ENCODE peak calls at places on chromosomes 11 and 22, in eight cellular contexts. K, V, Y, Z, P, U, H and C are unnamed samples.

GRCh38 chr11:34075178-34075820 is 23.8 kb downstream of the CAPRIN1 start:
- DNase-seq in K (no peak), V (peak), Y (peak), Z (no peak), P (no peak), U (no peak), H (no peak), C (no peak)

GRCh38 chr22:49765091-49765771 is 62.4 kb downstream of the BRD1 start:
- DNase-seq in K (peak), V (no peak), Y (no peak), Z (peak), P (no peak), U (no peak), H (no peak), C (no peak)

GRCh38 chr11:102237096-102237735 is 80.1 kb upstream of the BIRC3 start:
- DNase-seq in K (no peak), V (peak), Y (peak), Z (peak), P (no peak), U (no peak), H (no peak), C (no peak)

GRCh38 chr11:13268791-13269190 is 8.8 kb upstream of the BMAL1 start:
- DNase-seq in K (no peak), V (no peak), Y (no peak), Z (no peak), P (no peak), U (no peak), H (no peak), C (no peak)

GRCh38 chr11:68446046-68446725 is 14.4 kb upstream of the PPP6R3 start:
- DNase-seq in K (no peak), V (no peak), Y (no peak), Z (no peak), P (no peak), U (no peak), H (no peak), C (no peak)

GRCh38 chr11:119993732-119994131 is 144.2 kb downstream of the TRIM29 start:
- DNase-seq in K (no peak), V (no peak), Y (no peak), Z (no peak), P (no peak), U (peak), H (no peak), C (no peak)

GRCh38 chr11:9660886-9661285 is 3.0 kb upstream of the SWAP70 start:
- DNase-seq in K (no peak), V (peak), Y (peak), Z (no peak), P (no peak), U (no peak), H (no peak), C (no peak)

GRCh38 chr11:66071326-66071870 is 1.3 kb downstream of the PACS1 start:
- DNase-seq in K (no peak), V (no peak), Y (peak), Z (no peak), P (no peak), U (no peak), H (no peak), C (no peak)

GRCh38 chr22:19872779-19873137 is 18.1 kb upstream of the GNB1L start:
- DNase-seq in K (peak), V (no peak), Y (no peak), Z (peak), P (no peak), U (peak), H (no peak), C (no peak)

GRCh38 chr11:76592025-76592914 is 78.3 kb downstream of the LRRC32 start:
- DNase-seq in K (no peak), V (no peak), Y (no peak), Z (no peak), P (no peak), U (peak), H (no peak), C (no peak)

GRCh38 chr11:5476184-5476819 is 12.2 kb upstream of the OR52D1 start:
- DNase-seq in K (no peak), V (peak), Y (peak), Z (peak), P (peak), U (peak), H (peak), C (peak)

GRCh38 chr22:22704156-22704946 is 59.9 kb downstream of the GGTLC2 start:
- DNase-seq in K (no peak), V (no peak), Y (no peak), Z (peak), P (no peak), U (no peak), H (no peak), C (no peak)

GRCh38 chr11:109984634-109985289 is 108.4 kb upstream of the ZC3H12C start:
- DNase-seq in K (no peak), V (no peak), Y (peak), Z (no peak), P (no peak), U (no peak), H (no peak), C (no peak)

GRCh38 chr11:109203176-109203575 is 218.8 kb upstream of the C11orf87 start:
- DNase-seq in K (no peak), V (no peak), Y (no peak), Z (no peak), P (no peak), U (no peak), H (no peak), C (no peak)

GRCh38 chr22:45218974-45219373 is 21.7 kb downstream of the KIAA0930 start:
- DNase-seq in K (no peak), V (peak), Y (no peak), Z (no peak), P (no peak), U (peak), H (no peak), C (no peak)

GRCh38 chr22:37638351-37639069 is 959 bp upstream of the SH3BP1 start:
- DNase-seq in K (no peak), V (no peak), Y (no peak), Z (peak), P (no peak), U (no peak), H (no peak), C (no peak)

GRCh38 chr11:70604630-70605520 is 206.5 kb downstream of the CTTN start:
- DNase-seq in K (no peak), V (no peak), Y (no peak), Z (no peak), P (no peak), U (no peak), H (no peak), C (no peak)

GRCh38 chr11:128603003-128603715 is 15.8 kb upstream of the ETS1 start:
- DNase-seq in K (no peak), V (no peak), Y (no peak), Z (peak), P (no peak), U (no peak), H (no peak), C (no peak)